ENCODE peak calls at places on chromosomes 7 and 10, in five cellular contexts. S is mucosa of descending colon; E is stimulated activated CD4-positive, alpha-beta T cell treated with anti-CD3 and anti-CD28 coated beads, TNF-alpha, amount 100 ng/mL, for 24 hours; I is iPS DF 6.9; N is GM12865. P is an unnamed sample.
A peak's percentile ranks its signal among the peaks of the same experiment; 100 is the strongest.

GRCh38 chr7:151631149-151631967 is 111.7 kb upstream of the RHEB start:
- DNase-seq in I (no peak), S (no peak), E (peak; percentile 2), N (peak; percentile 50), P (no peak)

GRCh38 chr10:34024708-34025425 is 690.4 kb upstream of the NRP1 start:
- DNase-seq in E (no peak), S (no peak), I (no peak), N (no peak), P (no peak)

GRCh38 chr7:15558747-15559146 is 3.1 kb downstream of the AGMO start:
- DNase-seq in E (no peak), N (no peak), S (no peak), I (no peak), P (no peak)

GRCh38 chr10:15738237-15738928 is 18.7 kb upstream of the ITGA8 start:
- DNase-seq in S (no peak), I (no peak), N (no peak), E (no peak), P (no peak)

GRCh38 chr10:75399461-75400162 is 2.0 kb downstream of the ZNF503 start:
- DNase-seq in E (no peak), I (no peak), S (peak; percentile 86), N (peak; percentile 71), P (no peak)

GRCh38 chr10:6234371-6234770 is 31.6 kb downstream of the PFKFB3 start:
- DNase-seq in N (no peak), I (no peak), E (no peak), S (no peak), P (no peak)

GRCh38 chr7:141053626-141054025 is 20.2 kb upstream of the TMEM178B start:
- DNase-seq in I (no peak), N (peak; percentile 64), E (no peak), S (no peak), P (no peak)

GRCh38 chr10:14416308-14416700 is 85.6 kb upstream of the FRMD4A start:
- DNase-seq in I (no peak), N (no peak), E (no peak), S (no peak), P (no peak)

GRCh38 chr7:3861371-3861770 is 560.3 kb downstream of the SDK1 start:
- DNase-seq in S (no peak), E (no peak), N (no peak), I (no peak), P (no peak)

GRCh38 chr7:71329030-71329668 is 197.2 kb downstream of the GALNT17 start:
- DNase-seq in S (no peak), E (no peak), I (no peak), N (no peak), P (no peak)

GRCh38 chr10:128011059-128011979 is 104.4 kb downstream of the PTPRE start:
- DNase-seq in N (peak; percentile 76), S (peak; percentile 86), I (peak; percentile 39), E (peak; percentile 83), P (no peak)

GRCh38 chr10:58477122-58477521 is 35.5 kb upstream of the BICC1 start:
- DNase-seq in S (no peak), E (no peak), N (no peak), I (peak; percentile 29), P (no peak)

GRCh38 chr7:81618400-81619014 is 151.3 kb downstream of the HGF start:
- DNase-seq in N (no peak), I (no peak), E (no peak), S (no peak), P (no peak)

GRCh38 chr10:101769541-101770180 is 6.3 kb downstream of the FGF8 start:
- DNase-seq in N (no peak), S (no peak), I (no peak), E (no peak), P (no peak)

GRCh38 chr7:143385891-143386781 is 5.0 kb downstream of the ZYX start:
- DNase-seq in E (no peak), N (no peak), S (no peak), I (no peak), P (no peak)

GRCh38 chr10:62817120-62817762 is 1.1 kb upstream of the EGR2 start:
- DNase-seq in E (no peak), N (no peak), S (peak; percentile 83), I (no peak), P (no peak)

GRCh38 chr7:147405621-147406020 is 1184.9 kb upstream of the C7orf33 start:
- DNase-seq in E (no peak), I (no peak), S (no peak), N (no peak), P (no peak)

GRCh38 chr10:69220041-69220451 is at the start of gene HKDC1:
- DNase-seq in N (no peak), S (no peak), E (no peak), I (no peak), P (no peak)

GRCh38 chr7:35717516-35717915 is 22.6 kb upstream of the HERPUD2 start:
- DNase-seq in I (no peak), N (no peak), E (no peak), S (no peak), P (no peak)

GRCh38 chr10:3398825-3399646 is 226.5 kb upstream of the PITRM1 start:
- DNase-seq in E (no peak), S (no peak), N (no peak), I (no peak), P (no peak)

GRCh38 chr7:71867626-71868025 is 544.5 kb downstream of the CALN1 start:
- DNase-seq in N (no peak), I (no peak), S (no peak), E (no peak), P (no peak)

GRCh38 chr10:79185067-79185774 is 116.5 kb downstream of the ZMIZ1 start:
- DNase-seq in I (no peak), S (no peak), N (no peak), E (no peak), P (no peak)

GRCh38 chr10:124003481-124004371 is 89.7 kb downstream of the CHST15 start:
- DNase-seq in E (no peak), N (no peak), I (no peak), S (peak; percentile 15), P (no peak)

GRCh38 chr10:26198119-26198518 is 18.5 kb upstream of the GAD2 start:
- DNase-seq in I (no peak), S (no peak), E (no peak), N (no peak), P (no peak)

GRCh38 chr7:151793531-151793935 is 83.4 kb downstream of the PRKAG2 start:
- DNase-seq in N (no peak), I (no peak), E (no peak), S (no peak), P (no peak)

GRCh38 chr7:101081432-101081831 is 3.8 kb upstream of the TRIM56 start:
- DNase-seq in I (no peak), N (no peak), E (no peak), S (no peak), P (no peak)

GRCh38 chr10:63819753-63820347 is 298.6 kb downstream of the REEP3 start:
- DNase-seq in N (peak; percentile 30), I (peak; percentile 37), E (no peak), S (no peak), P (no peak)

GRCh38 chr7:140310337-140311002 is 87.9 kb downstream of the SLC37A3 start:
- DNase-seq in E (no peak), I (no peak), S (no peak), N (no peak), P (no peak)

GRCh38 chr10:17026686-17027485 is 102.7 kb downstream of the CUBN start:
- DNase-seq in S (no peak), N (peak; percentile 77), I (no peak), E (peak; percentile 55), P (no peak)

GRCh38 chr7:27950123-27950522 is 210.2 kb downstream of the TAX1BP1 start:
- DNase-seq in E (no peak), S (no peak), N (no peak), I (no peak), P (no peak)

GRCh38 chr10:22550732-22551131 is 163.6 kb downstream of the PIP4K2A start:
- DNase-seq in S (no peak), N (peak; percentile 62), E (peak; percentile 22), I (peak; percentile 16), P (no peak)

GRCh38 chr7:54354436-54354835 is 187.7 kb upstream of the VSTM2A start:
- DNase-seq in S (no peak), N (no peak), E (no peak), I (no peak), P (no peak)

GRCh38 chr10:70176441-70176840 is 6.1 kb upstream of the SAR1A start:
- DNase-seq in I (no peak), E (no peak), N (no peak), S (no peak), P (no peak)

GRCh38 chr10:125084191-125085186 is 75.9 kb downstream of the CTBP2 start:
- DNase-seq in I (no peak), E (no peak), S (no peak), N (no peak), P (no peak)

GRCh38 chr7:148672041-148672440 is 26.7 kb upstream of the CUL1 start:
- DNase-seq in E (no peak), S (no peak), N (no peak), I (no peak), P (no peak)

GRCh38 chr10:89426230-89426868 is 12.0 kb downstream of the IFIT5 start:
- DNase-seq in S (no peak), I (peak; percentile 43), E (no peak), N (peak; percentile 58), P (no peak)

GRCh38 chr10:43978936-43979335 is 330.3 kb upstream of the ZNF32 start:
- DNase-seq in S (no peak), I (no peak), E (no peak), N (no peak), P (no peak)

GRCh38 chr10:123007558-123008378 is 827 bp downstream of the IKZF5 start:
- DNase-seq in S (no peak), E (peak; percentile 20), N (peak; percentile 79), I (no peak), P (no peak)

P was measured in cerebellar nuclear complex.